ENCODE peak calls at places on chromosome 14, in five cellular contexts. One of them, this sample, is unnamed.

GRCh38 chr14:35927727-35928126 is 101.6 kb downstream of the BRMS1L start:
- DNase-seq in uterus: no peak
- DNase-seq in GM12878: no peak
- DNase-seq in ovary: no peak
- DNase-seq in tibial nerve: no peak
- DNase-seq in this sample: no peak

GRCh38 chr14:55731881-55732498 is 152.0 kb downstream of the KTN1 start:
- DNase-seq in uterus: no peak
- DNase-seq in GM12878: no peak
- DNase-seq in ovary: no peak
- DNase-seq in tibial nerve: peak
- DNase-seq in this sample: no peak

GRCh38 chr14:99179506-99179905 is 92.5 kb downstream of the BCL11B start:
- DNase-seq in uterus: no peak
- DNase-seq in GM12878: no peak
- DNase-seq in ovary: no peak
- DNase-seq in tibial nerve: no peak
- DNase-seq in this sample: no peak

GRCh38 chr14:72847721-72848120 is 46.2 kb downstream of the DPF3 start:
- DNase-seq in uterus: no peak
- DNase-seq in GM12878: no peak
- DNase-seq in ovary: no peak
- DNase-seq in tibial nerve: no peak
- DNase-seq in this sample: no peak

GRCh38 chr14:104473649-104474574 is 105.7 kb upstream of the C14orf180 start:
- DNase-seq in uterus: no peak
- DNase-seq in GM12878: no peak
- DNase-seq in ovary: no peak
- DNase-seq in tibial nerve: no peak
- DNase-seq in this sample: no peak

GRCh38 chr14:39384177-39384576 is 48.1 kb downstream of the FBXO33 start:
- DNase-seq in uterus: no peak
- DNase-seq in GM12878: no peak
- DNase-seq in ovary: no peak
- DNase-seq in tibial nerve: no peak
- DNase-seq in this sample: no peak

GRCh38 chr14:23302290-23303225 is at the start of gene PPP1R3E:
- DNase-seq in uterus: peak
- DNase-seq in GM12878: no peak
- DNase-seq in ovary: peak
- DNase-seq in tibial nerve: peak
- DNase-seq in this sample: peak

GRCh38 chr14:55814873-55815272 is 234.9 kb downstream of the KTN1 start:
- DNase-seq in uterus: no peak
- DNase-seq in GM12878: no peak
- DNase-seq in ovary: no peak
- DNase-seq in tibial nerve: no peak
- DNase-seq in this sample: no peak

GRCh38 chr14:24613241-24613640 is 3.8 kb upstream of the GZMH start:
- DNase-seq in uterus: no peak
- DNase-seq in GM12878: no peak
- DNase-seq in ovary: no peak
- DNase-seq in tibial nerve: no peak
- DNase-seq in this sample: no peak

GRCh38 chr14:21498540-21499526 is 12.3 kb downstream of the METTL3 start:
- DNase-seq in uterus: no peak
- DNase-seq in GM12878: no peak
- DNase-seq in ovary: no peak
- DNase-seq in tibial nerve: no peak
- DNase-seq in this sample: no peak

GRCh38 chr14:51319181-51319597 is 79.1 kb downstream of the TMX1 start:
- DNase-seq in uterus: no peak
- DNase-seq in GM12878: no peak
- DNase-seq in ovary: no peak
- DNase-seq in tibial nerve: no peak
- DNase-seq in this sample: no peak

GRCh38 chr14:93319958-93320357 is 12.9 kb downstream of the BTBD7 start:
- DNase-seq in uterus: no peak
- DNase-seq in GM12878: no peak
- DNase-seq in ovary: no peak
- DNase-seq in tibial nerve: no peak
- DNase-seq in this sample: no peak

GRCh38 chr14:24840204-24840893 is 206.4 kb upstream of the GZMB start:
- DNase-seq in uterus: no peak
- DNase-seq in GM12878: no peak
- DNase-seq in ovary: no peak
- DNase-seq in tibial nerve: no peak
- DNase-seq in this sample: no peak

GRCh38 chr14:31895206-31895605 is 181.9 kb upstream of the ARHGAP5 start:
- DNase-seq in uterus: no peak
- DNase-seq in GM12878: no peak
- DNase-seq in ovary: no peak
- DNase-seq in tibial nerve: no peak
- DNase-seq in this sample: no peak

GRCh38 chr14:97380539-97380941 is 583.4 kb downstream of the VRK1 start:
- DNase-seq in uterus: no peak
- DNase-seq in GM12878: no peak
- DNase-seq in ovary: no peak
- DNase-seq in tibial nerve: no peak
- DNase-seq in this sample: peak

GRCh38 chr14:69270795-69271708 is 11.1 kb downstream of the GALNT16 start:
- DNase-seq in uterus: no peak
- DNase-seq in GM12878: no peak
- DNase-seq in ovary: no peak
- DNase-seq in tibial nerve: no peak
- DNase-seq in this sample: no peak

GRCh38 chr14:52110441-52111086 is 41.7 kb upstream of the NID2 start:
- DNase-seq in uterus: no peak
- DNase-seq in GM12878: no peak
- DNase-seq in ovary: no peak
- DNase-seq in tibial nerve: no peak
- DNase-seq in this sample: no peak

GRCh38 chr14:55448146-55448614 is 7.8 kb upstream of the TBPL2 start:
- DNase-seq in uterus: peak
- DNase-seq in GM12878: no peak
- DNase-seq in ovary: no peak
- DNase-seq in tibial nerve: no peak
- DNase-seq in this sample: peak

GRCh38 chr14:39182770-39183684 is 8.0 kb downstream of the PNN start:
- DNase-seq in uterus: no peak
- DNase-seq in GM12878: no peak
- DNase-seq in ovary: no peak
- DNase-seq in tibial nerve: no peak
- DNase-seq in this sample: no peak

GRCh38 chr14:37594238-37594915 is 672 bp downstream of the FOXA1 start:
- DNase-seq in uterus: no peak
- DNase-seq in GM12878: no peak
- DNase-seq in ovary: no peak
- DNase-seq in tibial nerve: peak
- DNase-seq in this sample: peak

GRCh38 chr14:75522224-75522764 is at the start of gene BATF:
- DNase-seq in uterus: no peak
- DNase-seq in GM12878: no peak
- DNase-seq in ovary: no peak
- DNase-seq in tibial nerve: no peak
- DNase-seq in this sample: no peak
- TF ChIP-seq POLR2A in uterus: no peak
- TF ChIP-seq POLR2A in GM12878: peak
- TF ChIP-seq POLR2A in ovary: no peak
- TF ChIP-seq POLR2A in tibial nerve: no peak
- TF ChIP-seq POLR2A in this sample: no peak

DNA sequence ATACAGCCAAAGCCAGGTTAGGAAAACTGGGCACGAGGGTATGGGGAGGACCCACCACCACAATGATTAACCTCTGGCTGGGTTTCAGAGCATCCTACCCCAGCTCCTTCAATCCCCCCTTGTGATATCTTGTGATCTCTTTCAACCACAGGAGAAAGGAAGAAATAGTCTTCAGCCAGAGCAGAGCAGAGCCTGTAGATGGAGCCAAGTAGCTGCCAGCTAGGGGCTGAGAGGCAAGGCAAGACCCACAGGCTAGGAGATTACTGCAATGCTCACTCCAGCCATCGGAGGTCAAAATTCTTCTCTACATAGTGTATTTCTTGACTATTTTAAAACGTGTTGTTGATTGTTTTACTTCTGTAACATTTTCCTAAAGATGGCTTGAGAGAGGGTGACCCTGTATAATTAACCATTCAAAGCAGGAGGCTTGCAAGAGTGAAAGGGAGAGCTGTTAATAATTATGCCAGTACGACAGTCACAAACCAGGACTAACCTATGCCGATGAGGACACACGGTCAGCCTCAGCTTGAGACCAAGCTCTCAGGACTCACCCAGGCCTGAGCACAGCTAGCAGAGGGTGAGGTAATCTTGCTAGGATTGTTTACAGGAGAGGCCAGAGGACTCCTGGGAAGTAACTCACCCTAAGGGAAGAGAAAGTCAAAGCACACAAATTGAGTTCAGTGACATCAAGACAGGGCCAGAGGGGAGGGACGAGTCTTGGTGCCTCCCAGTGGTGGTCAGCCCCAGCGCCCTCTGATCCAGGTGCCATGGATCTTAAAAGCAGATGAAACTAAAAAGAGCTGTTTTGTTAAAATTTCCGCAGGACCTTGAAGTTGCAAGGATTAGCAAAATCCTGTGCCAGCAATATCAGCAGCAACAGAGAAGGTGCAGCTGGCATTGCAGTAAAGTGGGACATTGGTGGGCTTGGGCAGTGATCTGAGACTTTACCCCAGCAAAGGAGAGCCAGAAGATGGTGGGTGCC is 29.8 kb upstream of the CDKN3 start:
- DNase-seq in uterus: peak
- DNase-seq in GM12878: no peak
- DNase-seq in ovary: peak
- DNase-seq in tibial nerve: no peak
- DNase-seq in this sample: no peak
- TF ChIP-seq POLR2A in uterus: no peak
- TF ChIP-seq POLR2A in GM12878: no peak
- TF ChIP-seq POLR2A in ovary: no peak
- TF ChIP-seq POLR2A in tibial nerve: no peak
- TF ChIP-seq POLR2A in this sample: no peak

DNA sequence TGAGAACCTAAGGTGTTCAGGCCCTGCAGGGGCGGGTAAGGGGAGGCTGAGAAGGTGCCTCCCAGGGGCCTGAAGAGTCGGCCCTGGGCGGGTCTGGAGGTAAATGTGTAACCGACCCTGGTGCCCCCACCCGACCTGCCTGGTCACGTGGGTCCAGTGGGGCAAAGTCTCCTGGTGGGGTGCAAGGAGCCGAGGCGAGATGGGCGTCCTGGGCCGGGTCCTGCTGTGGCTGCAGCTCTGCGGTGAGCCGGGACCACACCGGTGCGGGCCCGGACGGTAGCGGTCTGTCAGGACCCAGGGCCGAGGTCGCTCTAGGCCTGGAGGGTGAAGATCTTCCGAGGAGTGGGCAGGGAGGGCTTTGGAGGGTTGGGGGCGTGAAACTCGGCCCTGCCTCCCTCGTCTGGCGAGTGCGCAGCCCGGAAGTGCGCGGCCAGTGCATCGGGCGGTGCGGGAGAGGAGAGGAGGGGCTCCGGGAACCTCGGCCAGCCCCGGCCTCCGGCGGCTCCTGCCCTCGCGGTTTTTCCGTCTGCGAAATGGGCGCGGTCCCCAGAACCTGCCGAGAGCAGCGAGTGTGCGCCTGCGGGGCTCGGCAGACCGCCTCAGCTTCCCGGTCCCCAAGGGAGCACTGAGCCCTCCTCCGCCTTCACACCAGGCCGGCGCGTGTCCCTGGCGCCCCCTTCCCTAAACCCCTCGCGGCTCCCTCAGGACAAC is at the start of gene AMN:
- DNase-seq in uterus: no peak
- DNase-seq in GM12878: no peak
- DNase-seq in ovary: no peak
- DNase-seq in tibial nerve: no peak
- DNase-seq in this sample: no peak
- TF ChIP-seq POLR2A in uterus: no peak
- TF ChIP-seq POLR2A in GM12878: no peak
- TF ChIP-seq POLR2A in ovary: no peak
- TF ChIP-seq POLR2A in tibial nerve: no peak
- TF ChIP-seq POLR2A in this sample: no peak

GRCh38 chr14:33035795-33036194 is 97.1 kb downstream of the NPAS3 start:
- DNase-seq in uterus: no peak
- DNase-seq in GM12878: no peak
- DNase-seq in ovary: no peak
- DNase-seq in tibial nerve: no peak
- DNase-seq in this sample: no peak
- TF ChIP-seq POLR2A in uterus: no peak
- TF ChIP-seq POLR2A in GM12878: no peak
- TF ChIP-seq POLR2A in ovary: no peak
- TF ChIP-seq POLR2A in tibial nerve: no peak
- TF ChIP-seq POLR2A in this sample: no peak

DNA sequence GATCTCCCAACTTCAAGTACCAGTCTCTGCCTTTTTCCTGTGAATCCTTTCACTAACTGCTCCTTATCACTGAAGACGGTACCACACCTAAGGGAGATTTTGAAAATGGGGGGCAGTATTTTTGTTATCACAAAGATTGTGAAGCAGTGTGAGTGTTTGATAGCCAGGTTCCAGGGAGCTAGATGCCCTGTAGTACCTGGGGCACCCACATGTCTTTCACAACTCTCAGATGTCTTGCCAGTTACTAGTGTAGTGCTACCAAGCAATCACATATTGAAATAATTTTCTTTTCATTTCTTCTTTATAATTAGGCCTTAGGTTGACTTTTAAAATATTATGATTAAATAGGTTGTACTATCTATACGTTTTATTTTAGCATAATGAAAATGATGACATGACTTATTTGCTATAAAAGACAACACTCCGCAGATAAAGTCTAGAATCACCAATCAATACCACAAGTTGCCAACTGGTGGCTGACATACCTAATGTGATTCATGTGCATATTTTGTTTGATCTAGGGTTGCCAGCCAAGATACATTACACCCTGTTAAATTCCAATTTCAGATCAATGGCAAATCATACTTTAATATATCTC is 215.9 kb downstream of the EXOC5 start:
- DNase-seq in uterus: no peak
- DNase-seq in GM12878: no peak
- DNase-seq in ovary: no peak
- DNase-seq in tibial nerve: no peak
- DNase-seq in this sample: no peak
- TF ChIP-seq POLR2A in uterus: no peak
- TF ChIP-seq POLR2A in GM12878: no peak
- TF ChIP-seq POLR2A in ovary: no peak
- TF ChIP-seq POLR2A in tibial nerve: no peak
- TF ChIP-seq POLR2A in this sample: no peak

GRCh38 chr14:40757376-40757775 is 849.3 kb upstream of the LRFN5 start:
- DNase-seq in uterus: no peak
- DNase-seq in GM12878: no peak
- DNase-seq in ovary: no peak
- DNase-seq in tibial nerve: no peak
- DNase-seq in this sample: no peak
- TF ChIP-seq POLR2A in uterus: no peak
- TF ChIP-seq POLR2A in GM12878: no peak
- TF ChIP-seq POLR2A in ovary: no peak
- TF ChIP-seq POLR2A in tibial nerve: no peak
- TF ChIP-seq POLR2A in this sample: no peak

This sample was measured in H54.